ENCODE peak calls at places on chromosomes 6 and 20, in eight cellular contexts. L is T-helper 2 cell treated with Interferon-gamma antibody and Interleukin-4, amounts not matched to agents 5 μg/mL and 100 μg/mL, for 36 hours; W is activated T-helper 1 cell treated with Interleukin-2 at 50 U/mL for 16 hours; I is AG09309; E is HEK293T; P is NCI-H460; G is T-helper 9 cell; R is NCI-H187. B is an unnamed sample.
A peak's percentile ranks its signal among the peaks of the same experiment; 100 is the strongest.

GRCh38 chr6:90217621-90218496 is 78.8 kb downstream of the BACH2 start:
- DNase-seq in L (no peak), W (no peak), I (no peak), E (peak; percentile 16), P (peak; percentile 49), G (no peak), R (no peak), B (no peak)

GRCh38 chr20:12311102-12311865 is 393.6 kb downstream of the BTBD3 start:
- DNase-seq in L (no peak), W (no peak), I (no peak), E (no peak), P (no peak), G (no peak), R (no peak), B (no peak)

GRCh38 chr20:57560554-57561355 is at the start of gene PCK1:
- DNase-seq in L (no peak), W (no peak), I (no peak), E (peak; percentile 25), P (no peak), G (no peak), R (no peak), B (no peak)

GRCh38 chr20:53322651-53323050 is 271.0 kb downstream of the ZNF217 start:
- DNase-seq in L (peak; percentile 17), W (no peak), I (no peak), E (no peak), P (no peak), G (no peak), R (no peak), B (no peak)

GRCh38 chr6:44572346-44572745 is 184.8 kb downstream of the CDC5L start:
- DNase-seq in L (no peak), W (no peak), I (no peak), E (no peak), P (no peak), G (no peak), R (no peak), B (no peak)

GRCh38 chr6:1003394-1004160 is 308.3 kb upstream of the FOXQ1 start:
- DNase-seq in L (no peak), W (no peak), I (no peak), E (no peak), P (no peak), G (no peak), R (no peak), B (no peak)

GRCh38 chr20:58634818-58635665 is 16.0 kb upstream of the STX16 start:
- DNase-seq in L (peak; percentile 44), W (no peak), I (no peak), E (no peak), P (no peak), G (no peak), R (no peak), B (no peak)

GRCh38 chr6:135488023-135488422 is 9.5 kb downstream of the AHI1 start:
- DNase-seq in L (no peak), W (no peak), I (peak; percentile 50), E (no peak), P (no peak), G (no peak), R (no peak), B (no peak)

GRCh38 chr20:32914031-32914430 is 55.3 kb downstream of the EFCAB8 start:
- DNase-seq in L (no peak), W (no peak), I (no peak), E (no peak), P (no peak), G (no peak), R (no peak), B (no peak)

GRCh38 chr6:151148111-151148510 is 91.7 kb upstream of the AKAP12 start:
- DNase-seq in L (no peak), W (no peak), I (no peak), E (no peak), P (no peak), G (no peak), R (no peak), B (no peak)

GRCh38 chr6:121335111-121336008 is 1.1 kb upstream of the TBC1D32 start:
- DNase-seq in L (no peak), W (no peak), I (no peak), E (no peak), P (no peak), G (no peak), R (no peak), B (no peak)

GRCh38 chr20:11231742-11232141 is 557.9 kb upstream of the JAG1 start:
- DNase-seq in L (no peak), W (no peak), I (no peak), E (no peak), P (no peak), G (no peak), R (no peak), B (no peak)

GRCh38 chr6:88823998-88824397 is 139.4 kb downstream of the RNGTT start:
- DNase-seq in L (no peak), W (no peak), I (peak; percentile 4), E (no peak), P (peak; percentile 4), G (no peak), R (no peak), B (no peak)

B was measured in NCI-H2107.